ENCODE peak calls at places on chromosomes 4 and X, in four cellular contexts. One of them, this sample, is unnamed.

GRCh38 chr4:183940807-183941310 is 35.8 kb downstream of the STOX2 start:
- DNase-seq in colonic mucosa: no peak
- DNase-seq in EL: no peak
- DNase-seq in stimulated activated CD8-positive, alpha-beta memory T cell treated with anti-CD3 and anti-CD28 coated beads, Interleukin-7, amount 100 ng/mL, for 4 hours: no peak
- DNase-seq in this sample: no peak

GRCh38 chrX:102887687-102888086 is 49.4 kb upstream of the RAB40AL start:
- DNase-seq in colonic mucosa: no peak
- DNase-seq in stimulated activated CD8-positive, alpha-beta memory T cell treated with anti-CD3 and anti-CD28 coated beads, Interleukin-7, amount 100 ng/mL, for 4 hours: no peak
- DNase-seq in EL: no peak
- DNase-seq in this sample: no peak

GRCh38 chr4:13445841-13446790 is 38.0 kb downstream of the RAB28 start:
- DNase-seq in EL: no peak
- DNase-seq in colonic mucosa: no peak
- DNase-seq in stimulated activated CD8-positive, alpha-beta memory T cell treated with anti-CD3 and anti-CD28 coated beads, Interleukin-7, amount 100 ng/mL, for 4 hours: no peak
- DNase-seq in this sample: peak

GRCh38 chrX:10648608-10649007 is 28.2 kb upstream of the MID1 start:
- DNase-seq in colonic mucosa: no peak
- DNase-seq in EL: peak
- DNase-seq in stimulated activated CD8-positive, alpha-beta memory T cell treated with anti-CD3 and anti-CD28 coated beads, Interleukin-7, amount 100 ng/mL, for 4 hours: no peak
- DNase-seq in this sample: no peak

GRCh38 chr4:26058537-26058936 is 144.5 kb downstream of the SMIM20 start:
- DNase-seq in stimulated activated CD8-positive, alpha-beta memory T cell treated with anti-CD3 and anti-CD28 coated beads, Interleukin-7, amount 100 ng/mL, for 4 hours: no peak
- DNase-seq in colonic mucosa: no peak
- DNase-seq in EL: no peak
- DNase-seq in this sample: no peak

GRCh38 chr4:162839814-162840213 is 326.9 kb downstream of the NAF1 start:
- DNase-seq in colonic mucosa: no peak
- DNase-seq in stimulated activated CD8-positive, alpha-beta memory T cell treated with anti-CD3 and anti-CD28 coated beads, Interleukin-7, amount 100 ng/mL, for 4 hours: no peak
- DNase-seq in EL: no peak
- DNase-seq in this sample: no peak

GRCh38 chr4:86935833-86936721 is 1.3 kb downstream of the AFF1 start:
- DNase-seq in colonic mucosa: peak
- DNase-seq in stimulated activated CD8-positive, alpha-beta memory T cell treated with anti-CD3 and anti-CD28 coated beads, Interleukin-7, amount 100 ng/mL, for 4 hours: peak
- DNase-seq in EL: peak
- DNase-seq in this sample: peak

GRCh38 chr4:3765271-3766206 is 646 bp upstream of the ADRA2C start:
- DNase-seq in EL: peak
- DNase-seq in colonic mucosa: peak
- DNase-seq in stimulated activated CD8-positive, alpha-beta memory T cell treated with anti-CD3 and anti-CD28 coated beads, Interleukin-7, amount 100 ng/mL, for 4 hours: no peak
- DNase-seq in this sample: peak

GRCh38 chr4:1288786-1289185 is 905 bp upstream of the MAEA start:
- DNase-seq in stimulated activated CD8-positive, alpha-beta memory T cell treated with anti-CD3 and anti-CD28 coated beads, Interleukin-7, amount 100 ng/mL, for 4 hours: no peak
- DNase-seq in EL: no peak
- DNase-seq in colonic mucosa: peak
- DNase-seq in this sample: no peak

GRCh38 chr4:77699731-77700210 is 94.2 kb downstream of the CXCL13 start:
- DNase-seq in EL: peak
- DNase-seq in stimulated activated CD8-positive, alpha-beta memory T cell treated with anti-CD3 and anti-CD28 coated beads, Interleukin-7, amount 100 ng/mL, for 4 hours: no peak
- DNase-seq in colonic mucosa: no peak
- DNase-seq in this sample: peak

GRCh38 chrX:67563469-67564448 is 19.9 kb downstream of the AR start:
- DNase-seq in colonic mucosa: no peak
- DNase-seq in EL: no peak
- DNase-seq in stimulated activated CD8-positive, alpha-beta memory T cell treated with anti-CD3 and anti-CD28 coated beads, Interleukin-7, amount 100 ng/mL, for 4 hours: no peak
- DNase-seq in this sample: no peak

GRCh38 chrX:53317365-53318069 is 36.1 kb upstream of the IQSEC2 start:
- DNase-seq in EL: peak
- DNase-seq in colonic mucosa: peak
- DNase-seq in stimulated activated CD8-positive, alpha-beta memory T cell treated with anti-CD3 and anti-CD28 coated beads, Interleukin-7, amount 100 ng/mL, for 4 hours: peak
- DNase-seq in this sample: peak

GRCh38 chr4:104418313-104418712 is 76.4 kb downstream of the CXXC4 start:
- DNase-seq in colonic mucosa: no peak
- DNase-seq in stimulated activated CD8-positive, alpha-beta memory T cell treated with anti-CD3 and anti-CD28 coated beads, Interleukin-7, amount 100 ng/mL, for 4 hours: no peak
- DNase-seq in EL: no peak
- DNase-seq in this sample: no peak

GRCh38 chr4:82780398-82781231 is 18.0 kb downstream of the SCD5 start:
- DNase-seq in colonic mucosa: peak
- DNase-seq in stimulated activated CD8-positive, alpha-beta memory T cell treated with anti-CD3 and anti-CD28 coated beads, Interleukin-7, amount 100 ng/mL, for 4 hours: no peak
- DNase-seq in EL: peak
- DNase-seq in this sample: no peak

GRCh38 chr4:68855771-68856170 is 40.0 kb downstream of the UGT2B10 start:
- DNase-seq in colonic mucosa: no peak
- DNase-seq in EL: no peak
- DNase-seq in stimulated activated CD8-positive, alpha-beta memory T cell treated with anti-CD3 and anti-CD28 coated beads, Interleukin-7, amount 100 ng/mL, for 4 hours: no peak
- DNase-seq in this sample: no peak

GRCh38 chrX:35919536-35920309 is at the start of gene CFAP47:
- DNase-seq in colonic mucosa: peak
- DNase-seq in stimulated activated CD8-positive, alpha-beta memory T cell treated with anti-CD3 and anti-CD28 coated beads, Interleukin-7, amount 100 ng/mL, for 4 hours: no peak
- DNase-seq in EL: no peak
- DNase-seq in this sample: peak

GRCh38 chr4:143230683-143231082 is 46.0 kb downstream of the USP38 start:
- DNase-seq in stimulated activated CD8-positive, alpha-beta memory T cell treated with anti-CD3 and anti-CD28 coated beads, Interleukin-7, amount 100 ng/mL, for 4 hours: no peak
- DNase-seq in colonic mucosa: no peak
- DNase-seq in EL: no peak
- DNase-seq in this sample: no peak

GRCh38 chr4:104969394-104970066 is 177.1 kb upstream of the TET2 start:
- DNase-seq in colonic mucosa: no peak
- DNase-seq in stimulated activated CD8-positive, alpha-beta memory T cell treated with anti-CD3 and anti-CD28 coated beads, Interleukin-7, amount 100 ng/mL, for 4 hours: no peak
- DNase-seq in EL: no peak
- DNase-seq in this sample: no peak

GRCh38 chrX:43809463-43809862 is 72.8 kb downstream of the MAOB start:
- DNase-seq in stimulated activated CD8-positive, alpha-beta memory T cell treated with anti-CD3 and anti-CD28 coated beads, Interleukin-7, amount 100 ng/mL, for 4 hours: no peak
- DNase-seq in EL: no peak
- DNase-seq in colonic mucosa: no peak
- DNase-seq in this sample: no peak

GRCh38 chr4:46648088-46648744 is 258.3 kb upstream of the GABRA2 start:
- DNase-seq in stimulated activated CD8-positive, alpha-beta memory T cell treated with anti-CD3 and anti-CD28 coated beads, Interleukin-7, amount 100 ng/mL, for 4 hours: no peak
- DNase-seq in EL: no peak
- DNase-seq in colonic mucosa: peak
- DNase-seq in this sample: peak

GRCh38 chr4:79141530-79141929 is 184.3 kb downstream of the NAA11 start:
- DNase-seq in EL: peak
- DNase-seq in stimulated activated CD8-positive, alpha-beta memory T cell treated with anti-CD3 and anti-CD28 coated beads, Interleukin-7, amount 100 ng/mL, for 4 hours: no peak
- DNase-seq in colonic mucosa: no peak
- DNase-seq in this sample: peak

GRCh38 chrX:72169008-72169728 is 12.4 kb upstream of the PIN4 start:
- DNase-seq in stimulated activated CD8-positive, alpha-beta memory T cell treated with anti-CD3 and anti-CD28 coated beads, Interleukin-7, amount 100 ng/mL, for 4 hours: peak
- DNase-seq in colonic mucosa: no peak
- DNase-seq in EL: peak
- DNase-seq in this sample: no peak

GRCh38 chr4:71860643-71861042 is 76.8 kb upstream of the GC start:
- DNase-seq in stimulated activated CD8-positive, alpha-beta memory T cell treated with anti-CD3 and anti-CD28 coated beads, Interleukin-7, amount 100 ng/mL, for 4 hours: no peak
- DNase-seq in colonic mucosa: no peak
- DNase-seq in EL: peak
- DNase-seq in this sample: no peak

GRCh38 chr4:94342713-94343112 is at the start of gene HPGDS:
- DNase-seq in EL: no peak
- DNase-seq in stimulated activated CD8-positive, alpha-beta memory T cell treated with anti-CD3 and anti-CD28 coated beads, Interleukin-7, amount 100 ng/mL, for 4 hours: no peak
- DNase-seq in colonic mucosa: no peak
- DNase-seq in this sample: no peak

GRCh38 chr4:164648849-164649212 is 105.1 kb upstream of the SMIM31 start:
- DNase-seq in stimulated activated CD8-positive, alpha-beta memory T cell treated with anti-CD3 and anti-CD28 coated beads, Interleukin-7, amount 100 ng/mL, for 4 hours: no peak
- DNase-seq in colonic mucosa: no peak
- DNase-seq in EL: no peak
- DNase-seq in this sample: no peak

GRCh38 chr4:158914178-158914577 is 145.4 kb downstream of the FNIP2 start:
- DNase-seq in stimulated activated CD8-positive, alpha-beta memory T cell treated with anti-CD3 and anti-CD28 coated beads, Interleukin-7, amount 100 ng/mL, for 4 hours: no peak
- DNase-seq in EL: peak
- DNase-seq in colonic mucosa: no peak
- DNase-seq in this sample: no peak

GRCh38 chrX:24242649-24243556 is 71.0 kb downstream of the SUPT20HL2 start:
- DNase-seq in stimulated activated CD8-positive, alpha-beta memory T cell treated with anti-CD3 and anti-CD28 coated beads, Interleukin-7, amount 100 ng/mL, for 4 hours: no peak
- DNase-seq in EL: peak
- DNase-seq in colonic mucosa: peak
- DNase-seq in this sample: peak

GRCh38 chr4:89410687-89411086 is 103.1 kb upstream of the GPRIN3 start:
- DNase-seq in colonic mucosa: no peak
- DNase-seq in stimulated activated CD8-positive, alpha-beta memory T cell treated with anti-CD3 and anti-CD28 coated beads, Interleukin-7, amount 100 ng/mL, for 4 hours: no peak
- DNase-seq in EL: peak
- DNase-seq in this sample: peak

GRCh38 chr4:74376888-74377483 is 12.0 kb downstream of the EREG start:
- DNase-seq in colonic mucosa: no peak
- DNase-seq in stimulated activated CD8-positive, alpha-beta memory T cell treated with anti-CD3 and anti-CD28 coated beads, Interleukin-7, amount 100 ng/mL, for 4 hours: no peak
- DNase-seq in EL: peak
- DNase-seq in this sample: no peak

GRCh38 chr4:176583278-176583677 is 209.4 kb downstream of the VEGFC start:
- DNase-seq in stimulated activated CD8-positive, alpha-beta memory T cell treated with anti-CD3 and anti-CD28 coated beads, Interleukin-7, amount 100 ng/mL, for 4 hours: no peak
- DNase-seq in colonic mucosa: no peak
- DNase-seq in EL: no peak
- DNase-seq in this sample: no peak